ENCODE peak calls at places on chromosome 22, in nine cellular contexts. T is prostate gland, M is uterus, G is right lobe of liver, A is breast epithelium, H is body of pancreas, Y is stomach, W is HepG2, O is heart left ventricle. S is an unnamed sample. For H3K27me3, the result is how much of the 10 kb centered on the place peaks cover.

GRCh38 chr22:24482586-24482985 is 12.5 kb upstream of the UPB1 start:
- DNase-seq in O (no peak), H (no peak), T (no peak), Y (no peak), W (no peak), M (no peak), A (no peak), G (no peak), S (no peak)

GRCh38 chr22:38704568-38705234 is 1.0 kb upstream of the GTPBP1 start:
- DNase-seq in Y (no peak), A (no peak), H (no peak), O (no peak), M (no peak), G (no peak), T (no peak), W (peak), S (no peak)

GRCh38 chr22:23915230-23915754 is 21.1 kb downstream of the MIF start:
- DNase-seq in H (no peak), T (no peak), A (no peak), W (no peak), Y (no peak), G (no peak), O (no peak), M (no peak), S (no peak)

GRCh38 chr22:36010090-36010489 is 18.5 kb downstream of the RBFOX2 start:
- DNase-seq in Y (no peak), H (peak), W (no peak), T (no peak), M (no peak), G (peak), O (no peak), A (no peak), S (no peak)

GRCh38 chr22:47053013-47053864 is 290.8 kb downstream of the TBC1D22A start:
- DNase-seq in G (no peak), T (no peak), H (no peak), O (no peak), Y (no peak), W (no peak), M (no peak), A (no peak), S (no peak)

GRCh38 chr22:46881373-46882118 is 119.1 kb downstream of the TBC1D22A start:
- DNase-seq in Y (no peak), T (no peak), O (no peak), W (no peak), G (no peak), M (no peak), H (no peak), A (no peak), S (no peak)

GRCh38 chr22:42297778-42298177 is 27.3 kb upstream of the TCF20 start:
- DNase-seq in Y (no peak), G (no peak), H (no peak), O (no peak), A (no peak), T (no peak), W (peak), M (no peak), S (no peak)

GRCh38 chr22:18126606-18127005 is 16.0 kb downstream of the TUBA8 start:
- DNase-seq in H (no peak), G (no peak), Y (no peak), W (no peak), T (no peak), O (no peak), A (no peak), M (no peak), S (no peak)

GRCh38 chr22:39183991-39184585 is 31.6 kb upstream of the CBX7 start:
- DNase-seq in G (no peak), Y (no peak), O (peak), A (no peak), W (peak), H (peak), T (no peak), M (no peak), S (no peak)

GRCh38 chr22:25221790-25222189 is 2.4 kb downstream of the CRYBB2 start:
- DNase-seq in G (no peak), O (no peak), A (no peak), Y (no peak), W (no peak), M (no peak), T (no peak), H (no peak), S (no peak)

GRCh38 chr22:23845661-23846469 is 7.1 kb upstream of the DERL3 start:
- DNase-seq in M (no peak), Y (no peak), H (no peak), G (no peak), W (no peak), A (no peak), O (peak), T (no peak), S (no peak)

GRCh38 chr22:39117585-39118191 is 20.6 kb downstream of the APOBEC3H start:
- DNase-seq in G (peak), H (peak), W (peak), O (peak), Y (peak), A (no peak), M (no peak), T (peak), S (no peak)

GRCh38 chr22:16970446-16970845 is 37.6 kb downstream of the GAB4 start:
- DNase-seq in W (no peak), H (no peak), Y (no peak), A (no peak), T (no peak), G (no peak), O (no peak), M (no peak), S (no peak)

GRCh38 chr22:41699264-41700104 is at the start of gene MEI1:
- DNase-seq in H (peak), A (peak), Y (peak), W (no peak), T (peak), O (peak), M (peak), G (peak), S (peak)

GRCh38 chr22:38314992-38315800 is 2.0 kb downstream of the CSNK1E start:
- DNase-seq in T (peak), O (peak), Y (peak), H (peak), M (no peak), G (no peak), W (no peak), A (no peak), S (no peak)

GRCh38 chr22:20995329-20996030 is 6.4 kb downstream of the THAP7 start:
- DNase-seq in O (no peak), M (no peak), A (no peak), W (no peak), T (no peak), G (no peak), Y (no peak), H (no peak), S (no peak)

GRCh38 chr22:31954535-31955326 is 10.4 kb downstream of the YWHAH start:
- DNase-seq in G (no peak), T (no peak), M (no peak), A (peak), O (no peak), W (no peak), Y (no peak), H (no peak), S (peak)

GRCh38 chr22:31970490-31971444 is 26.4 kb downstream of the YWHAH start:
- DNase-seq in A (peak), G (peak), Y (peak), W (peak), T (peak), H (peak), M (peak), O (peak), S (peak)

GRCh38 chr22:48936391-48936790 is 891.3 kb downstream of the BRD1 start:
- DNase-seq in A (no peak), Y (peak), M (no peak), H (no peak), T (no peak), G (no peak), O (no peak), W (no peak), S (no peak)

GRCh38 chr22:49429066-49429465 is 398.6 kb downstream of the BRD1 start:
- DNase-seq in G (no peak), T (no peak), A (no peak), M (no peak), Y (no peak), O (no peak), W (no peak), H (no peak), S (no peak)

GRCh38 chr22:38310518-38311330 is 6.5 kb downstream of the CSNK1E start:
- DNase-seq in A (no peak), H (no peak), O (peak), T (no peak), G (no peak), Y (no peak), W (no peak), M (no peak), S (peak)

GRCh38 chr22:29475550-29475949 is 4.5 kb upstream of the NEFH start:
- DNase-seq in H (no peak), Y (no peak), O (no peak), M (no peak), G (no peak), W (no peak), T (no peak), A (no peak), S (no peak)

GRCh38 chr22:23404689-23405365 is 175.3 kb downstream of the IGLL1 start:
- DNase-seq in A (no peak), T (no peak), Y (peak), M (no peak), H (peak), W (peak), O (no peak), G (no peak), S (peak)

GRCh38 chr22:35643991-35644390 is 4.3 kb upstream of the APOL6 start:
- DNase-seq in M (no peak), O (no peak), W (no peak), T (no peak), G (no peak), Y (no peak), A (no peak), H (no peak), S (no peak)

GRCh38 chr22:39177456-39177775 is 24.9 kb upstream of the CBX7 start:
- DNase-seq in M (no peak), A (peak), Y (no peak), W (no peak), G (no peak), H (no peak), T (no peak), O (no peak), S (no peak)

GRCh38 chr22:35344956-35345690 is 35.8 kb upstream of the HMOX1 start:
- DNase-seq in W (no peak), A (no peak), G (no peak), O (no peak), Y (no peak), T (no peak), H (no peak), M (no peak), S (no peak)

GRCh38 chr22:32820131-32820882 is 18.8 kb downstream of the TIMP3 start:
- DNase-seq in H (no peak), T (no peak), G (no peak), O (no peak), W (no peak), M (no peak), Y (no peak), A (no peak), S (no peak)

GRCh38 chr22:23688121-23688520 is 2.7 kb upstream of the RGL4 start:
- DNase-seq in T (no peak), H (no peak), Y (peak), G (no peak), O (no peak), M (no peak), A (no peak), W (no peak), S (no peak)

GRCh38 chr22:32801436-32802290 is at the start of gene TIMP3:
- DNase-seq in A (peak), T (peak), H (peak), M (peak), Y (peak), O (peak), W (no peak), G (peak), S (peak)

GRCh38 chr22:30861131-30861530 is 107.4 kb downstream of the MORC2 start:
- DNase-seq in A (no peak), O (no peak), H (no peak), Y (peak), T (no peak), G (peak), W (no peak), M (no peak), S (peak)

GRCh38 chr22:27174970-27175369 is 517.6 kb downstream of the MIAT start:
- DNase-seq in H (no peak), A (no peak), G (no peak), W (no peak), O (no peak), Y (no peak), M (no peak), T (no peak), S (no peak)
- H3K27me3 ChIP-seq in H (under half), A (under half), G (under half), W (under half), O (under half), Y (under half), M (under half), T (under half), S (under half)

DNA sequence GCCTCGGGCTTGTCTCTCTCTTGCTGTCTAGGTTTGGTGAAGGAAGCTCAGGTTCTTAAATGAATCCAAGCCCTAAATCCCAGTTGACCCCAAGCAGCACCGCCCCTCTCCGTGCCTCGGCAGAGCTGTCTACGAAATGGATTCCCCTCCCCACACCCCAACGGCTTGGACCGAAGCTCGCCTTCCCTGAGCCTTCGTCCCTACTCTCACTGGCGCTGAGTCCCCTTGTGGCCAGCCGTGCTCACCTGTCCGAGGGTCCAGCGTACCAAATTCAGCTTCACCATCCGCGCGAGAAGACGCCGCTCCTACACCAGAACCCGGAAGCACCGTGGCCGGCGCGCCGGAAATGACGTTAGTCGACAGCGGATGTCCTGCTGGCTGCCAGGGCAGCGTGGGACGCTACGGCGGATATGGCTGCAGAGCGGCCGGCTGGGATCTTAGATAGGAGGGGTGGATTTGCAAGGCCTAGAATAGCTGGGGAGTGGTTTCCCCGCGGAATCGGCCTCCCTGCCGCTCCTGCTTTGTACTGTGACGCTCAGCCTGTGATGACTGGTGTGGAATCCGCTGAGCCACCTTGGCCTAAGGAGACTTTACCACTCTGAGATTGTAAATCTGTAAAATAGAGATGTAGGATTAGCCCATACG is at the start of gene TFIP11:
- DNase-seq in M (peak), T (peak), Y (peak), A (peak), W (peak), G (peak), H (peak), O (peak), S (peak)
- TF ChIP-seq POLR2A in M (peak), T (no peak), Y (peak), A (peak), W (peak), G (peak), H (peak), O (peak), S (peak)

GRCh38 chr22:45770506-45770905 is 98.9 kb downstream of the ATXN10 start:
- DNase-seq in O (no peak), W (no peak), M (no peak), H (no peak), A (no peak), Y (no peak), G (no peak), T (no peak), S (no peak)
- H3K27ac ChIP-seq in O (no peak), W (no peak), M (no peak), H (no peak), A (no peak), Y (no peak), G (no peak), T (no peak), S (no peak)

DNA sequence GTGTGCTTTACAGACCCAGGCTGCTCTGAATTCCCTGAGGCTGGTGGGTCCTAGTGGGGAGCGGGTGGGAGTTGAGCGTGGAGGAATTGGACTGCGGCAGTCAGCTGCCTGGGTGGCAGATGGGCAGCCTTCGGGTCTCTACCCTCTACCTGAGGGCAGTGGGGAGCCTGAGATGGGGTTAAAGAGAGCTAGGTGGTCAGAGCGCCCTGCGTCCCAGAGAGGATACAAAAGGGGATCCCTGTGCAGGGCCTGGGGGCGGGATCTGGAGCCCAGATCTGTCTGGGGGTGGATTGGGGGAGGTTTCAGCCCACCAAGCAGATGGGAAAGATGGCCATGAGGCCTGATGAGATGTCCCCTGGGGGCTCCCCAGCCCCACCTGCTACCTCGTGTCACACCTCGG is 18.2 kb downstream of the KCTD17 start:
- DNase-seq in W (no peak), H (no peak), T (no peak), G (no peak), A (no peak), Y (no peak), M (no peak), O (no peak), S (no peak)
- H3K27me3 ChIP-seq in W (under half), H (under half), T (under half), G (under half), A (under half), Y (under half), M (under half), O (under half), S (under half)

DNA sequence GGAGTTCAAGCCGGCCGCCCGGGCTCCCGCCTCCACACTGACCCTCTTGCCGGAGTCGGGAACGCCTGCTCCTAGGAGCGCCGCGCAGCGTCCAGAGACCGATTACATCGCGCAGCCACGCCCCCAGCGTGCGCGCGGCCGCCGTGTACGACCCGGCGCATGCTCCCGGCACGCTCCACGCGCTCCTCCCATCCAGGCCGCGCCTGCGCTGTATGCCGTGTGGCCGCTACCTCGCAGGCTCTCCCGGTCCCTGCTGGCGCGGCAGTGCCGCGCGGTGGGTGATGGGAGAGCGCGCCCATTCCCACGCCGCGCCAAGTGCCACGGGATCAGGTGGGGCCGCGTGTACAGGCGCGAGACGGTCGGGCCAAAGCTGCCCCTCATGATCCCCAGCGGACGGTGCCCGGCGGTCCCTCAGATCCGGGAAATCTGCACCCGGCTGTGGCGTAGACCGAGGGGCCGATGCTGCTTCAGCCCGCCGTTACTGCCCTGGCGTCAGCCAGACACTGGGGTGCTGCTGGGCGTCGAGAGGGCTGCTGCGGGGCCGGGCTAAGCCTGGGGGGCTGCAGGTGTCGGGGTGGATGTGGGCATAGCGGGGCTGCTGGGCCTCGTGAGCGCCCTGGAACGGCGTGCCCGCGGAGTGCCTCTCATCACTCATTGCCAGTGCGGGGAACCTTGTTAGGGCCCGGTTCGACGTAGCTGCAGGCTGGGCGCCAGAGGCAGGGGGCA is at the start of the genes GNB1L and RTL10:
- DNase-seq in M (peak), H (peak), A (peak), W (peak), T (peak), Y (peak), G (peak), O (peak), S (peak)
- TF ChIP-seq POLR2A in M (peak), H (peak), A (peak), W (peak), T (peak), Y (peak), G (peak), O (peak), S (peak)

DNA sequence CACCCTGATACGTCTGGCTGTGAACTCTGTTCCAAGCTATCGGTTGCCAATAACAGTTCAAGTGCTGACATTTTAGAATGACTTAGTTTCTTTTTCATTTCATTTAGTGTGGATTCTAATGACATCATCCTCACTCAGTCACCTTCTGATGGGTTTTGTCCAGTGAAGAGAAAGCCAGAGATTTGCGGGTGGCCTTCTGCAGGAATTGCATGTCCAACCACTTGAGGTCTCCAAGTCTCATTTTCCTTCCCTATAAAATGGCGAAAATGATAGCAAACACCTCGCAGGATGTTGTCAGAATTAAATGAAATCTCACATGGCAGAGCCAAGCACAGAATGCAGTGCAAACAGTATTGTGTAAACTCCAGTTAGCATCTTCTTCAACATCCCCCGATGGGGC is 286.9 kb downstream of the MN1 start:
- DNase-seq in A (no peak), Y (no peak), G (no peak), W (no peak), T (no peak), M (no peak), O (peak), H (no peak), S (no peak)
- H3K27ac ChIP-seq in A (peak), Y (no peak), G (no peak), W (no peak), T (no peak), M (peak), O (peak), H (no peak), S (no peak)

GRCh38 chr22:44667276-44667675 is 34.7 kb upstream of the PRR5 start:
- DNase-seq in O (no peak), G (peak), A (no peak), Y (no peak), W (no peak), H (no peak), M (no peak), T (no peak), S (no peak)
- H3K27me3 ChIP-seq in O (under half), G (under half), A (under half), Y (under half), W (under half), H (under half), M (under half), T (under half), S (under half)

GRCh38 chr22:50525991-50526848 is 822 bp upstream of the SCO2 start:
- DNase-seq in H (peak), O (peak), T (peak), A (peak), Y (peak), G (peak), W (peak), M (peak), S (peak)
- TF ChIP-seq POLR2A in H (no peak), O (peak), T (peak), A (no peak), Y (no peak), G (peak), W (no peak), M (no peak), S (no peak)

GRCh38 chr22:40289991-40290459 is 56.3 kb upstream of the ADSL start:
- DNase-seq in O (no peak), W (no peak), T (no peak), G (no peak), Y (peak), H (no peak), A (no peak), M (no peak), S (no peak)
- H3K27ac ChIP-seq in O (peak), W (no peak), T (no peak), G (no peak), Y (peak), H (peak), A (peak), M (no peak), S (no peak)

S was measured in ovary.